ENCODE peak calls at places on chromosomes 6 and 20, in nine cellular contexts. R is brain microvascular endothelial cell, V is Peyer's patch, F is left ventricle myocardium inferior, A is heart right ventricle, W is HepG2, D is dorsolateral prefrontal cortex, J is MM.1S, S is IMR-90. Z is an unnamed sample.

GRCh38 chr6:81636930-81637568 is 115.4 kb downstream of the TENT5A start:
- DNase-seq in R (no peak), W (peak; percentile 2), S (peak; percentile 57), V (no peak), J (no peak), A (no peak), F (no peak), D (no peak), Z (no peak)

GRCh38 chr6:38058022-38058421 is 238.5 kb downstream of the ZFAND3 start:
- DNase-seq in V (no peak), W (peak; percentile 20), S (peak; percentile 78), J (peak; percentile 8), D (no peak), R (peak; percentile 53), F (no peak), A (no peak), Z (no peak)

GRCh38 chr6:48016027-48016755 is 94.8 kb downstream of the PTCHD4 start:
- DNase-seq in D (no peak), V (no peak), R (no peak), W (no peak), J (no peak), S (no peak), A (no peak), F (no peak), Z (no peak)

GRCh38 chr6:5213851-5214507 is 46.8 kb downstream of the LYRM4 start:
- DNase-seq in J (no peak), D (no peak), A (peak; percentile 33), S (peak; percentile 82), R (peak; percentile 75), F (no peak), V (no peak), W (no peak), Z (no peak)

GRCh38 chr20:49584418-49585382 is 16.8 kb upstream of the PTGIS start:
- DNase-seq in J (no peak), F (no peak), W (no peak), R (no peak), A (no peak), D (no peak), V (peak; percentile 68), S (no peak), Z (no peak)

GRCh38 chr6:5998236-5998635 is 8.5 kb downstream of the NRN1 start:
- DNase-seq in V (no peak), W (no peak), F (no peak), R (no peak), D (no peak), S (no peak), A (no peak), J (no peak), Z (no peak)

GRCh38 chr6:17200395-17200794 is 80.8 kb upstream of the RBM24 start:
- DNase-seq in W (no peak), R (no peak), A (no peak), D (no peak), S (no peak), F (no peak), V (no peak), J (no peak), Z (no peak)

GRCh38 chr6:38279945-38280588 is 359.7 kb downstream of the BTBD9 start:
- DNase-seq in J (no peak), R (no peak), W (no peak), D (no peak), A (no peak), S (no peak), F (no peak), V (no peak), Z (no peak)

GRCh38 chr20:64053841-64054661 is 4.6 kb upstream of the SOX18 start:
- DNase-seq in R (no peak), S (no peak), W (peak; percentile 94), D (no peak), J (no peak), F (peak; percentile 75), V (no peak), A (peak; percentile 80), Z (peak; percentile 45)

GRCh38 chr6:328184-328670 is 35.9 kb downstream of the DUSP22 start:
- DNase-seq in D (peak; percentile 34), W (no peak), V (peak; percentile 76), J (peak; percentile 99), S (peak; percentile 92), R (peak; percentile 86), F (no peak), A (no peak), Z (peak; percentile 53)

GRCh38 chr20:61185841-61186601 is 66.0 kb upstream of the CDH4 start:
- DNase-seq in F (no peak), A (no peak), V (no peak), W (no peak), J (no peak), D (no peak), R (peak; percentile 95), S (peak; percentile 98), Z (no peak)

DNA sequence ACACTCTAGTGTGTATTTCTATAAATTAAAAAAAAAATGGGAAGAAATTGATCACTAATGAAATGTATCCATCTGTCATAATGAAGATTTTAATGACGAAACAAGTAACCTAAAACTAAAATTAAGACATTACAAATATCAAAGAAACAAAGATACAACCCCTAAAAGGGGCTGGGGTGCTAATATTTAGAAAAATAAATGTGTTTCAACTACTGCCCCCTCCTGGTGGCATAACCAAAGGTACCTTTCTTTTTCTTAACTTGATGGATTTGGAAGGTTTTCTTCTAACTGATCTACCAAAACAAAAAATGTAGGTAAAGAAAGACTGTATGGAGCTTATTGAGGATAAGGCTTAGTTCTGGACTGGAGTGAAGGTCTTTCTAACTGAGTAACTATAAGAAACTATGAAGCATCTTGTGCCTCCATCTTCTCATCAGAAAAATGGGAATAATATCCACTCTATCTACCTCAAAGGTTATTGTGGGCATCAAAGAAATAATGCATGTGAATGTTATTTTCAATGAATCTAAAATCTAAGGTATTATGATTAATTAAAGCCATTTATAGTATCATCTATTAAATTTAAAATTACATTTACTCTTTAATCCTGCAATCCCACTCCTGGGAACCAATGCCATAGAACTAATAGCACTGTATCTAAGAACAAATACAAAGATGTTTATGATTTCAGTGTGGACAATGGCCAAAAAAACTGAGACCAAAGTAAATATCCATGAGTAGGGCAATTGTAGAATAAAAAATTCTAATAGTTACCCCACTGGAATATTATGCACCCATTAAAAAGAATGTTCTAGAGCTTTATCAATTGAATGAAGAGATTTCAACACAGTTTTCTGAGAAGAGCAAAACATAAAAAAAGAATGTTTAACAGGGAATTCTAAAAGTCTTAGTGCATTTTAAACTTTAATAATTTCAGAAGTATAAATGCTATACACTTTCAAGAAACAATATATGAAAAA is 117.2 kb downstream of the BACH2 start:
- DNase-seq in R (no peak), J (peak; percentile 24), V (no peak), D (no peak), A (no peak), W (no peak), S (no peak), F (no peak), Z (no peak)
- TF ChIP-seq CTCF in R (peak; percentile 38), J (peak; percentile 56), V (peak; percentile 36), D (peak; percentile 52), A (peak; percentile 47), W (peak; percentile 16), S (peak; percentile 43), F (peak; percentile 50), Z (peak; percentile 8)

DNA sequence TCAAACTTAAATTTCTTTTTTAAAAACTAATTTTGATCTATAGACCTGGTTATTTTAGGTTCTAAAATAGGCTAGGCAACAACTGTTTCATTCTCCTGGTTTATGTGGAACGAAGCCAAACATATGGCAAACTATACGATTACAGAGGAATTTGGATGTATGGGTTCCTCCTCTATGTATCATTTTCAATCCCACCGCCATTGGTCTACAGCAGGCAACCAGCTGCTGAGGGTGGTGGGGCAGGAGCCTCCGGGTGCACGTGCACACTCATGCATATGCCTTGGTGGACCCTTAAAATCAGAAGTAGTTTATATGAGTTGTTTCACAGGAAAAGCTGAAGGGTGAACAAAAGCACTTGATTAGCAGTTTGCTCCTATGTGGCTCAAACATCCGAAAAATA is 38.5 kb downstream of the LAMA4 start:
- DNase-seq in R (no peak), W (no peak), V (no peak), D (no peak), S (peak; percentile 41), J (no peak), F (no peak), A (no peak), Z (no peak)
- H3K27ac ChIP-seq in R (peak overlapping the region; percentile 94), W (no peak overlapping the region), V (no peak overlapping the region), D (no peak overlapping the region), S (peak overlapping the region; percentile 62), J (no peak overlapping the region), F (peak overlapping the region; percentile 89), A (peak overlapping the region; percentile 60), Z (no peak overlapping the region)

GRCh38 chr20:32468313-32468640 is 110.1 kb downstream of the ASXL1 start:
- DNase-seq in R (no peak), V (no peak), A (peak; percentile 2), S (no peak), F (peak; percentile 9), W (no peak), D (no peak), J (no peak), Z (no peak)

GRCh38 chr20:32470940-32471339 is 112.8 kb downstream of the ASXL1 start:
- DNase-seq in R (no peak), J (no peak), D (no peak), A (no peak), W (no peak), F (no peak), S (no peak), V (no peak), Z (no peak)

GRCh38 chr20:32468860-32469259 is 110.7 kb downstream of the ASXL1 start:
- DNase-seq in D (no peak), V (no peak), R (no peak), S (no peak), F (no peak), J (no peak), A (peak; percentile 4), W (no peak), Z (no peak)

GRCh38 chr20:32472581-32473207 is 112.4 kb downstream of the NOL4L start:
- DNase-seq in F (no peak), V (no peak), W (no peak), J (no peak), S (no peak), R (no peak), D (no peak), A (no peak), Z (no peak)

GRCh38 chr20:32470025-32470861 is 112.1 kb downstream of the ASXL1 start:
- DNase-seq in V (peak; percentile 61), W (peak; percentile 71), A (peak; percentile 69), J (peak; percentile 31), F (peak; percentile 64), D (no peak), S (peak; percentile 70), R (peak; percentile 82), Z (peak; percentile 41)
- TF ChIP-seq CTCF in V (peak; percentile 51), W (peak; percentile 72), A (peak; percentile 78), J (peak; percentile 38), F (peak; percentile 68), D (peak; percentile 22), S (peak; percentile 36), R (peak; percentile 85), Z (no peak)

DNA sequence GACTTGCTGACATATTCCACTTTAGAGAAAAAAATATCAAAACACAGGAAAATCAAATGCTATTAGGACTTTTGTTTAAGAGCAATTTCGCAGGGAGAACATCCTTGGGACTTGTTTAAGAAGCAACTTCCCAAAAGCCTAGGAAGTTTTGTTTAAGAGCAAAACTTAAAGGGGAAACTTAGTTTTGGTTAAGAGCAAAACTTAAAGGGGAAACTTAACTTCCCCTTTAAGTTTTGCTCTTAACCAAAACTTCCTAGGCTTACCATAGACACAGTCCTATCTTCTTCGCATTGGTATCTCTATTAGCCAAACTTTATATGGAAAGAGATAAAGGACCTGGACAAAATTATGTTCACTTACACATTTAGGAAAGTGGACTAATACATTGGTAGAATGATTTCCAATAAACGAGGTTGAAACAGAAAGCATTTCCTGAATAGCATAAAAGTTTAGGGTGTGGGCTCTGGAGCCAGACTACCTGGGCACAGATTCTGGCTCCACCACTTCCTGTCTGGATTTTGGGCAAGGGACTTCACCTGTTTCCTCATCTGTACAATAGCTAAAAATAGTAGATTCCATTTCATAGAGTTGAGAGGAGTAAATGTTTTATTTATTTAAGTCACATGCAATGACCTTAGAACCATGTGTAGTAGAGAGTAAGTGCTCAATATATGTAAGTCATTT is 15.7 kb downstream of the PAQR8 start:
- DNase-seq in J (no peak), W (no peak), S (no peak), V (no peak), D (no peak), R (no peak), A (no peak), F (no peak), Z (no peak)
- H3K27ac ChIP-seq in J (peak overlapping the region; percentile 53), W (no peak overlapping the region), S (no peak overlapping the region), V (peak overlapping the region; percentile 14), D (peak overlapping the region; percentile 89), R (no peak overlapping the region), A (no peak overlapping the region), F (no peak overlapping the region), Z (no peak overlapping the region)

Z was measured in thyroid gland.